ENCODE peak calls at places on chromosomes 2 and 18, in six cellular contexts. D is esophagus muscularis mucosa; P is tibial nerve; N is effector memory CD4-positive, alpha-beta T cell; J is endodermal cell; I is heart right ventricle. H is an unnamed sample.

GRCh38 chr2:209463226-209463625 is 39.4 kb downstream of the MAP2 start:
- DNase-seq in J (no peak), D (no peak), P (no peak), N (no peak), I (no peak), H (no peak)

GRCh38 chr2:102057502-102058292 is 65.9 kb downstream of the IL1R2 start:
- DNase-seq in D (peak; percentile 79), N (no peak), J (no peak), P (peak; percentile 43), I (no peak), H (peak; percentile 85)

GRCh38 chr18:73136134-73136533 is 268.3 kb upstream of the NETO1 start:
- DNase-seq in P (no peak), I (no peak), D (no peak), N (no peak), J (no peak), H (no peak)

GRCh38 chr18:28805491-28805890 is 628.6 kb upstream of the CDH2 start:
- DNase-seq in D (no peak), N (no peak), J (no peak), I (no peak), P (no peak), H (no peak)

GRCh38 chr2:74077636-74078035 is 70.1 kb downstream of the BOLA3 start:
- DNase-seq in J (no peak), P (no peak), D (no peak), I (no peak), N (no peak), H (no peak)

GRCh38 chr2:163558286-163559009 is 177.4 kb downstream of the FIGN start:
- DNase-seq in D (no peak), N (no peak), J (peak; percentile 51), P (no peak), I (no peak), H (no peak)

GRCh38 chr2:241188386-241189092 is at the start of gene ANO7:
- DNase-seq in J (peak; percentile 68), I (no peak), P (no peak), D (no peak), N (no peak), H (no peak)

GRCh38 chr2:227939271-227940027 is 68.0 kb downstream of the DAW1 start:
- DNase-seq in N (no peak), D (no peak), P (no peak), J (peak; percentile 75), I (no peak), H (no peak)

GRCh38 chr2:181465686-181466375 is 8.6 kb downstream of the ITGA4 start:
- DNase-seq in D (no peak), J (no peak), I (no peak), P (no peak), N (no peak), H (no peak)

GRCh38 chr18:45107425-45107824 is 426.7 kb downstream of the SETBP1 start:
- DNase-seq in P (no peak), D (no peak), I (no peak), J (no peak), N (no peak), H (no peak)

GRCh38 chr2:196234672-196235071 is 63.3 kb upstream of the STK17B start:
- DNase-seq in P (no peak), J (no peak), I (no peak), D (no peak), N (peak; percentile 40), H (no peak)

GRCh38 chr2:28833740-28834139 is 23.1 kb downstream of the SPDYA start:
- DNase-seq in D (no peak), J (no peak), P (no peak), N (no peak), I (no peak), H (no peak)

GRCh38 chr2:143682643-143683042 is 553.4 kb downstream of the ARHGAP15 start:
- DNase-seq in P (no peak), I (no peak), N (no peak), J (no peak), D (no peak), H (no peak)

GRCh38 chr2:108119492-108119891 is 120.3 kb upstream of the SULT1C3 start:
- DNase-seq in N (no peak), D (no peak), P (no peak), J (no peak), I (no peak), H (no peak)

GRCh38 chr2:20606198-20606597 is 44.7 kb downstream of the HS1BP3 start:
- DNase-seq in P (no peak), J (no peak), D (no peak), N (no peak), I (no peak), H (no peak)

GRCh38 chr2:30356061-30356460 is 91.0 kb upstream of the LCLAT1 start:
- DNase-seq in D (no peak), P (no peak), N (no peak), J (no peak), I (no peak), H (no peak)

GRCh38 chr2:142682528-142682927 is 194.9 kb upstream of the KYNU start:
- DNase-seq in J (no peak), I (no peak), D (no peak), N (no peak), P (no peak), H (no peak)

GRCh38 chr18:13464432-13465125 is 246.0 kb downstream of the LDLRAD4 start:
- DNase-seq in J (peak; percentile 33), I (peak; percentile 62), N (peak; percentile 70), D (no peak), P (peak; percentile 28), H (peak; percentile 71)

GRCh38 chr2:160353166-160353565 is 140.4 kb downstream of the RBMS1 start:
- DNase-seq in I (no peak), J (no peak), N (peak; percentile 4), D (no peak), P (no peak), H (no peak)

GRCh38 chr2:33477473-33478468 is 1.3 kb downstream of the RASGRP3 start:
- DNase-seq in P (peak; percentile 17), N (no peak), I (no peak), J (no peak), D (no peak), H (peak; percentile 53)

GRCh38 chr18:10453885-10454772 is at the start of gene APCDD1:
- DNase-seq in D (no peak), J (peak; percentile 93), I (peak; percentile 80), N (no peak), P (peak; percentile 52), H (peak; percentile 86)

GRCh38 chr2:179571141-179571713 is 290.2 kb downstream of the ZNF385B start:
- DNase-seq in J (no peak), N (no peak), D (no peak), I (no peak), P (no peak), H (peak; percentile 55)

GRCh38 chr2:107534926-107535325 is 291.8 kb upstream of the RGPD4 start:
- DNase-seq in N (no peak), I (no peak), J (no peak), P (no peak), D (no peak), H (no peak)

GRCh38 chr18:12520442-12520992 is 112.8 kb downstream of the PRELID3A start:
- DNase-seq in I (no peak), P (no peak), J (no peak), N (no peak), D (no peak), H (no peak)

GRCh38 chr2:212451786-212452200 is 86.8 kb downstream of the ERBB4 start:
- DNase-seq in J (no peak), I (no peak), N (no peak), P (no peak), D (no peak), H (no peak)

DNA sequence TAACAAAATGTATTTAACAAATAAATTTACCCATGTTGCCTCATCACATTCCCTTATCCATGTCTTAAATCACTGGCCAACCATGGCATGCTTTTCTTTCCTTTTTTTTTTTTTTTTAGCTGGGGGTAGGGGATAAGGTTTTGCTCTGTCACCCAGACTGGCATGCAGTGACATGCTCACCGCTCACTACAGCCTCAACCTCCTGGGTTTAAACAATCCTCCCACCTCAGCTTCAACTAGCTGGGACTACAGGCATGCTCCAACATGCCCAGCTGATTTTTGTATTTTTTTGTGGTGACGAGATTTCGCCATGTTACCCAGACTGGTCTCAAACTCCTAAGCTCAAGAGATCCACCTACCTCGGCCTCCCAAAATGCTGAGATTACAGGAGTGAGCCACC is 266.4 kb downstream of the THSD7B start:
- DNase-seq in N (no peak), J (no peak), D (no peak), P (no peak), I (no peak), H (no peak)
- H3K4me1 ChIP-seq in N (no peaks in the 10 kb centered on the region), J (no peaks in the 10 kb centered on the region), D (no peaks in the 10 kb centered on the region), P (no peaks in the 10 kb centered on the region), I (no peaks in the 10 kb centered on the region), H (no peaks in the 10 kb centered on the region)

DNA sequence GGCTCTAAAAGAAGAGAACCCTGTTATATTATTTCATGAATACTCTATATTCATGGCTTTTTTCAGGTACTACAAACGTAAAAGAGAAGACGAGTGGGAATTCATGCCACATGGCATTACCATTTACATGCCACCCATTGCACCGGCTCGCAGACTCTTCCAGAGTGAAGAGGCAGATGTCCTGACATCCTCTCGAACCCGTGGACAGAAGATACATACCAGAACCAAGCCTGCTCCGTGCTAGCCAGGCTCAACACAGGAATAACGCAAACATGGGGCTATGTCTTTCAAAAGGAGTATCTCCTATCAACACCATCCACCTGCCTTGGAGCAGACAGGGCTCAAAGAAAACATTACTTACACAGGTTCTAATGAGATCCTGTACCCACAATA is 168.8 kb downstream of the THADA start:
- DNase-seq in P (no peak), I (no peak), N (no peak), D (no peak), J (no peak), H (no peak)
- H3K27ac ChIP-seq in P (peak overlapping the region; percentile 27), I (no peak overlapping the region), N (peak overlapping the region; percentile 29), D (peak overlapping the region; percentile 11), J (no peak overlapping the region), H (no peak overlapping the region)

DNA sequence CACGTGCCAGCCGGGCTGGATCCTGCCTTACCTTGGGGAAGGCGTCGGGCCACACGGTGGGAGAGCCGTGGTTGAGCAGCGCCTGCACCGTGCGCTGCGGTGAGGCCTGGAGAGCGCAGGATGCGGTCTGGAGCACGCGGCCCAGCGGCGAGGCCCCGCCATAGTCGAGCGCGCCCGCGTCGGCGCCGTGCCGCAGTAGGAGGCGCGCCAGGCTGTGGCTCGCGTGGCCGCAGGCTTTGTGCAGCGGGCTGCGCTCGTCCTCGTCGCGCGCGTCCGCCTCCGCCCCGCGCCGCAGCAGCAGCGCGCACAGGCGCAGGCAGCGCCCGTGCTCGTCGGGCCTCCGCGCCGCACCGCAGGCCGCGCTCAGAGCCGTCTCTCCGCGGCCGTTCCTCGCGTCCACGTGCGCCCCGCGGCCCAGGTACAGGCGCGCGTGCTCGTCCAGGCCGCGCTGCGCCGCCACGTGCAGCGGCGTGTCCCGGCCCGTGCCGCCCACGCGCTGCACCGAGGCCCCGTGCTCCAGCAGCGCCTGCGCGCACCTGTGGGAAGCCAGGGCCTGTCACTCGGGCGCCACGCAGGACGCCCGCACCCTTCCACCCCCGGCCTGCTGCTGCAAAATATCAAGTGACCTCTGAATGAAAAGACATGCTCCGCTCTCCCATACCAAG is 46.3 kb upstream of the GBX2 start:
- DNase-seq in N (no peak), D (peak; percentile 17), P (no peak), J (no peak), I (no peak), H (no peak)
- H3K27me3 ChIP-seq in N (no peaks in the 10 kb centered on the region), D (no peaks in the 10 kb centered on the region), P (no peaks in the 10 kb centered on the region), J (no peaks in the 10 kb centered on the region), I (peaks cover 7% of the 10 kb centered on the region), H (no peaks in the 10 kb centered on the region)

DNA sequence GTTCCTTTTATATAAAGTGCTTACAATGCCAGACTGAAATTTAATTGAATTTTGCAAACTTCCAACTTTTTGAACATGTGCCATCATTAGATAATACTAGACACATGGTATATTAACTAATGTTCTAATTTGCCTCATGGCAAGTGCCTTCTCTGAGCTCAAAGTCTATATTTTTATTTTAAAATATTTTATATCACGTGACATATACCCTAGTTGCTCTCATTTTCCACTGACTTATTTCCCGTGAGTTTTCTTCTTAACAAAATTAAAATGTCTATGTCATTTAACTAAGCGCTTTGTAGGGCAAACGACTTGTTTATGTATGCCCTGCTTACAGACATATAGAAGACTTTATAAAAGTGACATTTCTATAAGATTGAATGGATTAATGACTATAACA is 509.6 kb upstream of the SYT4 start:
- DNase-seq in I (no peak), N (no peak), D (no peak), J (no peak), P (no peak), H (no peak)
- H3K4me1 ChIP-seq in I (no peaks in the 10 kb centered on the region), N (no peaks in the 10 kb centered on the region), D (no peaks in the 10 kb centered on the region), J (no peaks in the 10 kb centered on the region), P (no peaks in the 10 kb centered on the region), H (no peaks in the 10 kb centered on the region)